ENCODE peak calls at places on chromosomes 3 and 15, in seven cellular contexts. One of them, this sample, is unnamed.

GRCh38 chr3:66644549-66644948 is 143.7 kb upstream of the LRIG1 start:
- DNase-seq in neural crest cell: no peak
- DNase-seq in effector memory CD4-positive, alpha-beta T cell: no peak
- DNase-seq in AG09309: no peak
- DNase-seq in left colon: no peak
- DNase-seq in body of pancreas: no peak
- DNase-seq in GM23248: no peak
- DNase-seq in this sample: no peak

GRCh38 chr3:43054754-43055153 is 51.1 kb downstream of the POMGNT2 start:
- DNase-seq in neural crest cell: no peak
- DNase-seq in effector memory CD4-positive, alpha-beta T cell: no peak
- DNase-seq in AG09309: no peak
- DNase-seq in left colon: no peak
- DNase-seq in body of pancreas: no peak
- DNase-seq in GM23248: no peak
- DNase-seq in this sample: no peak

GRCh38 chr3:11718582-11719405 is 75.1 kb upstream of the VGLL4 start:
- DNase-seq in neural crest cell: peak
- DNase-seq in effector memory CD4-positive, alpha-beta T cell: peak
- DNase-seq in AG09309: no peak
- DNase-seq in left colon: peak
- DNase-seq in body of pancreas: peak
- DNase-seq in GM23248: peak
- DNase-seq in this sample: no peak

GRCh38 chr3:185764168-185764988 is 60.5 kb downstream of the IGF2BP2 start:
- DNase-seq in neural crest cell: peak
- DNase-seq in effector memory CD4-positive, alpha-beta T cell: no peak
- DNase-seq in AG09309: no peak
- DNase-seq in left colon: no peak
- DNase-seq in body of pancreas: no peak
- DNase-seq in GM23248: peak
- DNase-seq in this sample: peak

GRCh38 chr3:1700650-1701049 is 398.0 kb upstream of the CNTN4 start:
- DNase-seq in neural crest cell: no peak
- DNase-seq in effector memory CD4-positive, alpha-beta T cell: no peak
- DNase-seq in AG09309: no peak
- DNase-seq in left colon: no peak
- DNase-seq in body of pancreas: no peak
- DNase-seq in GM23248: no peak
- DNase-seq in this sample: no peak

GRCh38 chr3:101038393-101038792 is 45.2 kb upstream of the ABI3BP start:
- DNase-seq in neural crest cell: no peak
- DNase-seq in effector memory CD4-positive, alpha-beta T cell: no peak
- DNase-seq in AG09309: peak
- DNase-seq in left colon: no peak
- DNase-seq in body of pancreas: no peak
- DNase-seq in GM23248: peak
- DNase-seq in this sample: peak

GRCh38 chr15:73786518-73786917 is 33.4 kb upstream of the INSYN1 start:
- DNase-seq in neural crest cell: no peak
- DNase-seq in effector memory CD4-positive, alpha-beta T cell: no peak
- DNase-seq in AG09309: no peak
- DNase-seq in left colon: no peak
- DNase-seq in body of pancreas: no peak
- DNase-seq in GM23248: no peak
- DNase-seq in this sample: no peak

GRCh38 chr3:173690542-173690941 is 293.0 kb downstream of the NLGN1 start:
- DNase-seq in neural crest cell: no peak
- DNase-seq in effector memory CD4-positive, alpha-beta T cell: no peak
- DNase-seq in AG09309: no peak
- DNase-seq in left colon: no peak
- DNase-seq in body of pancreas: no peak
- DNase-seq in GM23248: peak
- DNase-seq in this sample: peak

GRCh38 chr15:91444656-91445055 is 344.6 kb downstream of the SV2B start:
- DNase-seq in neural crest cell: no peak
- DNase-seq in effector memory CD4-positive, alpha-beta T cell: no peak
- DNase-seq in AG09309: no peak
- DNase-seq in left colon: no peak
- DNase-seq in body of pancreas: no peak
- DNase-seq in GM23248: no peak
- DNase-seq in this sample: no peak

GRCh38 chr3:37540786-37541185 is 320.9 kb upstream of the CTDSPL start:
- DNase-seq in neural crest cell: no peak
- DNase-seq in effector memory CD4-positive, alpha-beta T cell: no peak
- DNase-seq in AG09309: no peak
- DNase-seq in left colon: no peak
- DNase-seq in body of pancreas: no peak
- DNase-seq in GM23248: no peak
- DNase-seq in this sample: no peak

GRCh38 chr15:26179906-26180305 is 316.8 kb upstream of the ATP10A start:
- DNase-seq in neural crest cell: no peak
- DNase-seq in effector memory CD4-positive, alpha-beta T cell: no peak
- DNase-seq in AG09309: no peak
- DNase-seq in left colon: no peak
- DNase-seq in body of pancreas: no peak
- DNase-seq in GM23248: peak
- DNase-seq in this sample: no peak

GRCh38 chr15:34160735-34161134 is 49.2 kb downstream of the KATNBL1 start:
- DNase-seq in neural crest cell: no peak
- DNase-seq in effector memory CD4-positive, alpha-beta T cell: no peak
- DNase-seq in AG09309: no peak
- DNase-seq in left colon: no peak
- DNase-seq in body of pancreas: no peak
- DNase-seq in GM23248: no peak
- DNase-seq in this sample: no peak

GRCh38 chr3:44913868-44914468 is 39.6 kb downstream of the TGM4 start:
- DNase-seq in neural crest cell: peak
- DNase-seq in effector memory CD4-positive, alpha-beta T cell: peak
- DNase-seq in AG09309: no peak
- DNase-seq in left colon: peak
- DNase-seq in body of pancreas: peak
- DNase-seq in GM23248: peak
- DNase-seq in this sample: peak

GRCh38 chr15:43828061-43828657 is 1.4 kb downstream of the WDR76 start:
- DNase-seq in neural crest cell: no peak
- DNase-seq in effector memory CD4-positive, alpha-beta T cell: no peak
- DNase-seq in AG09309: no peak
- DNase-seq in left colon: no peak
- DNase-seq in body of pancreas: no peak
- DNase-seq in GM23248: peak
- DNase-seq in this sample: no peak

GRCh38 chr3:117567903-117568302 is 858.3 kb downstream of the TUSC7 start:
- DNase-seq in neural crest cell: no peak
- DNase-seq in effector memory CD4-positive, alpha-beta T cell: no peak
- DNase-seq in AG09309: no peak
- DNase-seq in left colon: no peak
- DNase-seq in body of pancreas: no peak
- DNase-seq in GM23248: no peak
- DNase-seq in this sample: no peak

GRCh38 chr3:141368062-141368924 is at the start of gene ZBTB38:
- DNase-seq in neural crest cell: peak
- DNase-seq in effector memory CD4-positive, alpha-beta T cell: no peak
- DNase-seq in AG09309: peak
- DNase-seq in left colon: peak
- DNase-seq in body of pancreas: peak
- DNase-seq in GM23248: peak
- DNase-seq in this sample: peak

GRCh38 chr3:183825380-183826161 is at the start of gene MAP6D1:
- DNase-seq in neural crest cell: peak
- DNase-seq in effector memory CD4-positive, alpha-beta T cell: peak
- DNase-seq in AG09309: no peak
- DNase-seq in left colon: peak
- DNase-seq in body of pancreas: peak
- DNase-seq in GM23248: peak
- DNase-seq in this sample: no peak

GRCh38 chr3:164208846-164209245 is 869.5 kb downstream of the SI start:
- DNase-seq in neural crest cell: no peak
- DNase-seq in effector memory CD4-positive, alpha-beta T cell: no peak
- DNase-seq in AG09309: no peak
- DNase-seq in left colon: no peak
- DNase-seq in body of pancreas: no peak
- DNase-seq in GM23248: no peak
- DNase-seq in this sample: no peak

GRCh38 chr3:126170073-126170916 is 10.1 kb downstream of the ALDH1L1 start:
- DNase-seq in neural crest cell: no peak
- DNase-seq in effector memory CD4-positive, alpha-beta T cell: no peak
- DNase-seq in AG09309: no peak
- DNase-seq in left colon: no peak
- DNase-seq in body of pancreas: no peak
- DNase-seq in GM23248: no peak
- DNase-seq in this sample: no peak

GRCh38 chr3:3636815-3637214 is 162.4 kb upstream of the LRRN1 start:
- DNase-seq in neural crest cell: no peak
- DNase-seq in effector memory CD4-positive, alpha-beta T cell: no peak
- DNase-seq in AG09309: no peak
- DNase-seq in left colon: no peak
- DNase-seq in body of pancreas: no peak
- DNase-seq in GM23248: no peak
- DNase-seq in this sample: no peak

GRCh38 chr15:61879219-61879618 is 181.0 kb downstream of the VPS13C start:
- DNase-seq in neural crest cell: no peak
- DNase-seq in effector memory CD4-positive, alpha-beta T cell: no peak
- DNase-seq in AG09309: no peak
- DNase-seq in left colon: peak
- DNase-seq in body of pancreas: no peak
- DNase-seq in GM23248: no peak
- DNase-seq in this sample: no peak

GRCh38 chr3:152742368-152743347 is 92.3 kb upstream of the P2RY1 start:
- DNase-seq in neural crest cell: no peak
- DNase-seq in effector memory CD4-positive, alpha-beta T cell: no peak
- DNase-seq in AG09309: no peak
- DNase-seq in left colon: no peak
- DNase-seq in body of pancreas: no peak
- DNase-seq in GM23248: no peak
- DNase-seq in this sample: peak

GRCh38 chr3:151581046-151581445 is 120.2 kb upstream of the IGSF10 start:
- DNase-seq in neural crest cell: no peak
- DNase-seq in effector memory CD4-positive, alpha-beta T cell: no peak
- DNase-seq in AG09309: peak
- DNase-seq in left colon: no peak
- DNase-seq in body of pancreas: no peak
- DNase-seq in GM23248: peak
- DNase-seq in this sample: peak

GRCh38 chr3:15294914-15295313 is 37.5 kb downstream of the SH3BP5 start:
- DNase-seq in neural crest cell: no peak
- DNase-seq in effector memory CD4-positive, alpha-beta T cell: no peak
- DNase-seq in AG09309: no peak
- DNase-seq in left colon: no peak
- DNase-seq in body of pancreas: no peak
- DNase-seq in GM23248: peak
- DNase-seq in this sample: no peak

GRCh38 chr3:75001330-75001729 is 386.9 kb upstream of the CNTN3 start:
- DNase-seq in neural crest cell: no peak
- DNase-seq in effector memory CD4-positive, alpha-beta T cell: no peak
- DNase-seq in AG09309: no peak
- DNase-seq in left colon: no peak
- DNase-seq in body of pancreas: no peak
- DNase-seq in GM23248: peak
- DNase-seq in this sample: no peak

GRCh38 chr3:142228964-142229363 is 3.6 kb upstream of the GK5 start:
- DNase-seq in neural crest cell: no peak
- DNase-seq in effector memory CD4-positive, alpha-beta T cell: no peak
- DNase-seq in AG09309: no peak
- DNase-seq in left colon: no peak
- DNase-seq in body of pancreas: no peak
- DNase-seq in GM23248: no peak
- DNase-seq in this sample: no peak

GRCh38 chr3:195823286-195823685 is 11.6 kb upstream of the MUC4 start:
- DNase-seq in neural crest cell: no peak
- DNase-seq in effector memory CD4-positive, alpha-beta T cell: no peak
- DNase-seq in AG09309: no peak
- DNase-seq in left colon: peak
- DNase-seq in body of pancreas: no peak
- DNase-seq in GM23248: peak
- DNase-seq in this sample: no peak

GRCh38 chr3:193902557-193903256 is 233.2 kb upstream of the HES1 start:
- DNase-seq in neural crest cell: no peak
- DNase-seq in effector memory CD4-positive, alpha-beta T cell: no peak
- DNase-seq in AG09309: no peak
- DNase-seq in left colon: no peak
- DNase-seq in body of pancreas: no peak
- DNase-seq in GM23248: no peak
- DNase-seq in this sample: no peak

GRCh38 chr15:62920569-62921502 is 121.7 kb upstream of the TPM1 start:
- DNase-seq in neural crest cell: no peak
- DNase-seq in effector memory CD4-positive, alpha-beta T cell: no peak
- DNase-seq in AG09309: peak
- DNase-seq in left colon: no peak
- DNase-seq in body of pancreas: no peak
- DNase-seq in GM23248: peak
- DNase-seq in this sample: peak

GRCh38 chr3:186444974-186445373 is 82.9 kb upstream of the DGKG start:
- DNase-seq in neural crest cell: no peak
- DNase-seq in effector memory CD4-positive, alpha-beta T cell: no peak
- DNase-seq in AG09309: no peak
- DNase-seq in left colon: no peak
- DNase-seq in body of pancreas: no peak
- DNase-seq in GM23248: no peak
- DNase-seq in this sample: no peak

This sample was measured in stromal cell of bone marrow.